ENCODE peak calls at places on chromosome X, in eight cellular contexts. One of them, this sample, is unnamed.

GRCh38 chrX:15849555-15849954 is 5.1 kb downstream of the AP1S2 start:
- DNase-seq in prostate gland: no peak
- DNase-seq in Peyer's patch: no peak
- DNase-seq in NCI-H345: no peak
- DNase-seq in NCI-H1930: no peak
- DNase-seq in activated CD4-positive, alpha-beta T cell treated with anti-CD3 and anti-CD28 coated beads, Interleukin-2, amount 50 U/mL, for 1 hour: no peak
- DNase-seq in cardiac fibroblast: peak
- DNase-seq in GOT3: no peak
- DNase-seq in this sample: no peak

GRCh38 chrX:108417257-108417656 is 21.0 kb downstream of the COL4A6 start:
- DNase-seq in Peyer's patch: no peak
- DNase-seq in NCI-H345: no peak
- DNase-seq in NCI-H1930: no peak
- DNase-seq in cardiac fibroblast: no peak
- DNase-seq in activated CD4-positive, alpha-beta T cell treated with anti-CD3 and anti-CD28 coated beads, Interleukin-2, amount 50 U/mL, for 1 hour: no peak
- DNase-seq in GOT3: no peak
- DNase-seq in prostate gland: no peak
- DNase-seq in this sample: no peak

GRCh38 chrX:11080721-11081120 is 30.4 kb upstream of the HCCS start:
- DNase-seq in activated CD4-positive, alpha-beta T cell treated with anti-CD3 and anti-CD28 coated beads, Interleukin-2, amount 50 U/mL, for 1 hour: no peak
- DNase-seq in cardiac fibroblast: no peak
- DNase-seq in prostate gland: no peak
- DNase-seq in NCI-H1930: no peak
- DNase-seq in NCI-H345: no peak
- DNase-seq in Peyer's patch: no peak
- DNase-seq in GOT3: no peak
- DNase-seq in this sample: no peak

GRCh38 chrX:13087322-13088154 is 43.1 kb upstream of the FAM9C start:
- DNase-seq in cardiac fibroblast: peak
- DNase-seq in NCI-H345: no peak
- DNase-seq in Peyer's patch: peak
- DNase-seq in prostate gland: no peak
- DNase-seq in GOT3: no peak
- DNase-seq in NCI-H1930: no peak
- DNase-seq in activated CD4-positive, alpha-beta T cell treated with anti-CD3 and anti-CD28 coated beads, Interleukin-2, amount 50 U/mL, for 1 hour: peak
- DNase-seq in this sample: peak

GRCh38 chrX:18146954-18147353 is 73.7 kb downstream of the BEND2 start:
- DNase-seq in NCI-H345: no peak
- DNase-seq in NCI-H1930: no peak
- DNase-seq in GOT3: no peak
- DNase-seq in activated CD4-positive, alpha-beta T cell treated with anti-CD3 and anti-CD28 coated beads, Interleukin-2, amount 50 U/mL, for 1 hour: no peak
- DNase-seq in cardiac fibroblast: peak
- DNase-seq in prostate gland: no peak
- DNase-seq in Peyer's patch: no peak
- DNase-seq in this sample: no peak

GRCh38 chrX:103453655-103454054 is 65.6 kb downstream of the RAB40A start:
- DNase-seq in Peyer's patch: no peak
- DNase-seq in prostate gland: no peak
- DNase-seq in NCI-H345: no peak
- DNase-seq in activated CD4-positive, alpha-beta T cell treated with anti-CD3 and anti-CD28 coated beads, Interleukin-2, amount 50 U/mL, for 1 hour: no peak
- DNase-seq in NCI-H1930: no peak
- DNase-seq in GOT3: no peak
- DNase-seq in cardiac fibroblast: peak
- DNase-seq in this sample: no peak

GRCh38 chrX:32045149-32045548 is 973.3 kb upstream of the FTHL17 start:
- DNase-seq in GOT3: no peak
- DNase-seq in prostate gland: no peak
- DNase-seq in cardiac fibroblast: no peak
- DNase-seq in Peyer's patch: no peak
- DNase-seq in NCI-H1930: no peak
- DNase-seq in activated CD4-positive, alpha-beta T cell treated with anti-CD3 and anti-CD28 coated beads, Interleukin-2, amount 50 U/mL, for 1 hour: no peak
- DNase-seq in NCI-H345: no peak
- DNase-seq in this sample: no peak

GRCh38 chrX:155070975-155071693 is at the start of the genes BRCC3, CMC4 and MTCP1:
- DNase-seq in GOT3: peak
- DNase-seq in Peyer's patch: peak
- DNase-seq in cardiac fibroblast: peak
- DNase-seq in NCI-H345: peak
- DNase-seq in prostate gland: peak
- DNase-seq in NCI-H1930: peak
- DNase-seq in activated CD4-positive, alpha-beta T cell treated with anti-CD3 and anti-CD28 coated beads, Interleukin-2, amount 50 U/mL, for 1 hour: peak
- DNase-seq in this sample: peak

GRCh38 chrX:71976753-71977152 is 66.1 kb downstream of the NHSL2 start:
- DNase-seq in cardiac fibroblast: peak
- DNase-seq in NCI-H1930: no peak
- DNase-seq in Peyer's patch: no peak
- DNase-seq in GOT3: no peak
- DNase-seq in prostate gland: no peak
- DNase-seq in activated CD4-positive, alpha-beta T cell treated with anti-CD3 and anti-CD28 coated beads, Interleukin-2, amount 50 U/mL, for 1 hour: no peak
- DNase-seq in NCI-H345: no peak
- DNase-seq in this sample: no peak

GRCh38 chrX:23898412-23898959 is 9.3 kb downstream of the APOO start:
- DNase-seq in NCI-H1930: no peak
- DNase-seq in GOT3: no peak
- DNase-seq in cardiac fibroblast: peak
- DNase-seq in NCI-H345: no peak
- DNase-seq in Peyer's patch: no peak
- DNase-seq in prostate gland: no peak
- DNase-seq in activated CD4-positive, alpha-beta T cell treated with anti-CD3 and anti-CD28 coated beads, Interleukin-2, amount 50 U/mL, for 1 hour: no peak
- DNase-seq in this sample: no peak

GRCh38 chrX:130916636-130917422 is 13.8 kb upstream of the ENOX2 start:
- DNase-seq in NCI-H345: peak
- DNase-seq in activated CD4-positive, alpha-beta T cell treated with anti-CD3 and anti-CD28 coated beads, Interleukin-2, amount 50 U/mL, for 1 hour: peak
- DNase-seq in NCI-H1930: peak
- DNase-seq in GOT3: no peak
- DNase-seq in Peyer's patch: peak
- DNase-seq in prostate gland: peak
- DNase-seq in cardiac fibroblast: peak
- DNase-seq in this sample: peak

GRCh38 chrX:39626749-39627148 is 471.0 kb downstream of the BCOR start:
- DNase-seq in GOT3: no peak
- DNase-seq in cardiac fibroblast: no peak
- DNase-seq in NCI-H1930: no peak
- DNase-seq in NCI-H345: no peak
- DNase-seq in Peyer's patch: no peak
- DNase-seq in activated CD4-positive, alpha-beta T cell treated with anti-CD3 and anti-CD28 coated beads, Interleukin-2, amount 50 U/mL, for 1 hour: no peak
- DNase-seq in prostate gland: no peak
- DNase-seq in this sample: no peak

GRCh38 chrX:110915120-110915519 is 119.5 kb upstream of the CHRDL1 start:
- DNase-seq in cardiac fibroblast: peak
- DNase-seq in NCI-H1930: no peak
- DNase-seq in activated CD4-positive, alpha-beta T cell treated with anti-CD3 and anti-CD28 coated beads, Interleukin-2, amount 50 U/mL, for 1 hour: no peak
- DNase-seq in prostate gland: no peak
- DNase-seq in Peyer's patch: no peak
- DNase-seq in NCI-H345: no peak
- DNase-seq in GOT3: no peak
- DNase-seq in this sample: no peak

This sample was measured in GM06990.